ENCODE peak calls at places on chromosome 11, in nine cellular contexts. Q is left lung; L is CD8-positive, alpha-beta T cell; J is H9; C is neural crest cell; D is ovary; N is fibroblast of mammary gland; X is brain microvascular endothelial cell; T is B cell. S is an unnamed sample.

GRCh38 chr11:62602141-62603071 is 741 bp upstream of the MTA2 start:
- DNase-seq in Q (peak), L (no peak), J (peak), C (peak), D (peak), N (peak), X (no peak), T (peak), S (no peak)

GRCh38 chr11:67264886-67265632 is 1.2 kb upstream of the GRK2 start:
- DNase-seq in Q (peak), L (no peak), J (no peak), C (no peak), D (no peak), N (no peak), X (no peak), T (no peak), S (peak)

GRCh38 chr11:126833020-126833419 is 167.6 kb downstream of the KIRREL3 start:
- DNase-seq in Q (no peak), L (no peak), J (no peak), C (no peak), D (no peak), N (no peak), X (no peak), T (no peak), S (no peak)

GRCh38 chr11:38543311-38543710 is 1945.3 kb upstream of the RAG2 start:
- DNase-seq in Q (no peak), L (no peak), J (no peak), C (no peak), D (no peak), N (peak), X (peak), T (no peak), S (peak)

GRCh38 chr11:61547246-61547645 is 33.6 kb downstream of the SYT7 start:
- DNase-seq in Q (peak), L (no peak), J (no peak), C (no peak), D (no peak), N (no peak), X (no peak), T (no peak), S (no peak)

GRCh38 chr11:85889676-85890579 is 34.7 kb downstream of the CCDC83 start:
- DNase-seq in Q (no peak), L (no peak), J (no peak), C (no peak), D (no peak), N (peak), X (peak), T (no peak), S (peak)

GRCh38 chr11:16336721-16337120 is 19.6 kb downstream of the SOX6 start:
- DNase-seq in Q (no peak), L (no peak), J (no peak), C (no peak), D (no peak), N (no peak), X (no peak), T (no peak), S (no peak)

GRCh38 chr11:65427691-65428577 is 5.3 kb downstream of the NEAT1 start:
- DNase-seq in Q (no peak), L (no peak), J (peak), C (no peak), D (peak), N (peak), X (peak), T (no peak), S (peak)

GRCh38 chr11:45618897-45619296 is 46.5 kb downstream of the CHST1 start:
- DNase-seq in Q (no peak), L (no peak), J (no peak), C (no peak), D (no peak), N (no peak), X (no peak), T (no peak), S (no peak)

GRCh38 chr11:65454696-65455456 is 32.3 kb downstream of the NEAT1 start:
- DNase-seq in Q (peak), L (peak), J (peak), C (peak), D (peak), N (peak), X (peak), T (peak), S (peak)

GRCh38 chr11:88402784-88403183 is 65.2 kb upstream of the CTSC start:
- DNase-seq in Q (no peak), L (no peak), J (no peak), C (no peak), D (no peak), N (peak), X (peak), T (no peak), S (no peak)

GRCh38 chr11:115764172-115764571 is 260.0 kb upstream of the CADM1 start:
- DNase-seq in Q (no peak), L (no peak), J (no peak), C (no peak), D (no peak), N (no peak), X (no peak), T (no peak), S (no peak)

GRCh38 chr11:65560555-65561418 is 2.6 kb upstream of the LTBP3 start:
- DNase-seq in Q (no peak), L (no peak), J (peak), C (no peak), D (peak), N (peak), X (peak), T (no peak), S (peak)

GRCh38 chr11:70186936-70187335 is 16.2 kb upstream of the FADD start:
- DNase-seq in Q (peak), L (no peak), J (no peak), C (no peak), D (no peak), N (no peak), X (no peak), T (no peak), S (no peak)

GRCh38 chr11:34721646-34722045 is 100.8 kb downstream of the EHF start:
- DNase-seq in Q (no peak), L (no peak), J (no peak), C (no peak), D (no peak), N (peak), X (no peak), T (no peak), S (peak)

GRCh38 chr11:103537904-103538502 is 428.8 kb downstream of the DYNC2H1 start:
- DNase-seq in Q (no peak), L (no peak), J (no peak), C (no peak), D (no peak), N (peak), X (peak), T (no peak), S (peak)

GRCh38 chr11:855796-856195 is 13.1 kb downstream of the TSPAN4 start:
- DNase-seq in Q (no peak), L (no peak), J (no peak), C (no peak), D (no peak), N (no peak), X (no peak), T (no peak), S (no peak)

GRCh38 chr11:10605941-10606381 is 37.5 kb upstream of the LYVE1 start:
- DNase-seq in Q (peak), L (no peak), J (peak), C (peak), D (peak), N (peak), X (peak), T (no peak), S (no peak)

GRCh38 chr11:8685306-8685705 is 2.7 kb downstream of the RPL27A start:
- DNase-seq in Q (no peak), L (no peak), J (no peak), C (no peak), D (no peak), N (no peak), X (no peak), T (no peak), S (no peak)

GRCh38 chr11:128759168-128759567 is 65.3 kb downstream of the FLI1 start:
- DNase-seq in Q (no peak), L (no peak), J (no peak), C (no peak), D (no peak), N (no peak), X (no peak), T (no peak), S (no peak)

GRCh38 chr11:107860688-107861087 is 2.1 kb upstream of the SLC35F2 start:
- DNase-seq in Q (no peak), L (no peak), J (no peak), C (no peak), D (no peak), N (no peak), X (no peak), T (no peak), S (no peak)

GRCh38 chr11:65112551-65113360 is 1.1 kb downstream of the TM7SF2 start:
- DNase-seq in Q (peak), L (peak), J (peak), C (peak), D (peak), N (no peak), X (no peak), T (peak), S (no peak)

GRCh38 chr11:114822038-114822437 is 143.7 kb downstream of the NXPE2 start:
- DNase-seq in Q (no peak), L (no peak), J (no peak), C (no peak), D (no peak), N (no peak), X (no peak), T (no peak), S (no peak)

GRCh38 chr11:117618273-117618672 is 178.7 kb downstream of the DSCAML1 start:
- DNase-seq in Q (no peak), L (no peak), J (no peak), C (no peak), D (no peak), N (no peak), X (no peak), T (no peak), S (no peak)

GRCh38 chr11:117613521-117613920 is 183.5 kb downstream of the DSCAML1 start:
- DNase-seq in Q (no peak), L (no peak), J (peak), C (no peak), D (no peak), N (no peak), X (no peak), T (no peak), S (no peak)

GRCh38 chr11:117612111-117612510 is 184.9 kb downstream of the DSCAML1 start:
- DNase-seq in Q (no peak), L (no peak), J (no peak), C (no peak), D (no peak), N (no peak), X (no peak), T (no peak), S (no peak)

GRCh38 chr11:117616979-117617378 is 180.0 kb downstream of the DSCAML1 start:
- DNase-seq in Q (no peak), L (no peak), J (no peak), C (no peak), D (no peak), N (no peak), X (no peak), T (no peak), S (no peak)

DNA sequence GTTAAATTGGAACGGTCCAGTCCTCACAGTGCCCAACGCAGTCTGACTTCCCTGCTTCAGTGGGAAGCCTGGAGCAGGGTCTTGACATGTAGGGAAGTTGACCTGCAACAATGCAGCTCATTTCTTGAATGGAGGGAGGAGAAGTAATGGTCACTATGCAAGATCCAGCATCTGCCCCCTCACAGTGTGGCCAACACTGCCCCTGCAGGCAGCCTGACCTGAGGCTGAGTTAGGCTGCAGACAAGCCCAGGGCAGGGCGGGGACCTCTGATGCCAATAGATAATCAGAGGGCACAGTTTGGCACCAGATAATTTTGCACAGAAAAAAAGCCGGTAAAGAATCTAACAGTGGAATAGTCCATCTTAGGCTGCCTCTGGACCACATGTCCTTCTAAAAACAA is 182.3 kb downstream of the DSCAML1 start:
- DNase-seq in Q (no peak), L (no peak), J (peak), C (no peak), D (no peak), N (no peak), X (no peak), T (no peak), S (no peak)
- TF ChIP-seq CTCF in Q (no peak), L (no peak), J (peak), C (no peak), D (no peak), N (no peak), X (peak), T (no peak), S (no peak)

GRCh38 chr11:124482362-124483147 is 37.1 kb upstream of the OR8B8 start:
- DNase-seq in Q (no peak), L (no peak), J (no peak), C (no peak), D (no peak), N (peak), X (peak), T (no peak), S (no peak)
- TF ChIP-seq CTCF in Q (no peak), L (no peak), J (no peak), C (no peak), D (no peak), N (no peak), X (no peak), T (no peak), S (no peak)

GRCh38 chr11:102289510-102290078 is 27.7 kb upstream of the BIRC3 start:
- DNase-seq in Q (no peak), L (no peak), J (no peak), C (no peak), D (no peak), N (no peak), X (no peak), T (no peak), S (no peak)

GRCh38 chr11:102295045-102295444 is 22.2 kb upstream of the BIRC3 start:
- DNase-seq in Q (no peak), L (no peak), J (no peak), C (no peak), D (no peak), N (no peak), X (no peak), T (no peak), S (no peak)

GRCh38 chr11:102293873-102294601 is 23.2 kb upstream of the BIRC3 start:
- DNase-seq in Q (no peak), L (no peak), J (no peak), C (no peak), D (no peak), N (peak), X (peak), T (no peak), S (peak)

GRCh38 chr11:102291831-102292230 is 25.5 kb upstream of the BIRC3 start:
- DNase-seq in Q (no peak), L (no peak), J (no peak), C (no peak), D (no peak), N (no peak), X (no peak), T (no peak), S (no peak)

DNA sequence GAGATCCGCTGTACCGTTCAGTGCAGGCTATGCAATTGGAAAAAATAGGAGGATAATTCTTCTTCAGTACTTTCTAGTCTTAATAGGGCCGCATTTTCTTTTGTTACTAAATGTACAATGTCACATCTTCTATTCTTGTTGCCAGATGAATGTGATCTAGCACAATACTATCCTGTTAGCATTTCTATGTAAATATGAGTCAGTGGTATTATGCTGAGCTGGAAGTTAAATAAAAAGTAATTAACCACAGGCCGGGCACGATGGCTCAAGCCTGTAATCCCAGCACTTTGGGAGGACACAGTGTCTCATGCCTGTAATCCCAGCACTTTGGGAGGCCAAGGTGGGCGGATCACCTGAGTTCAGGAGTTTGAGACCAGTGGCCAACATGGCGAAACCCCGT is 24.3 kb upstream of the BIRC3 start:
- DNase-seq in Q (no peak), L (no peak), J (no peak), C (no peak), D (no peak), N (no peak), X (no peak), T (no peak), S (no peak)
- TF ChIP-seq CTCF in Q (no peak), L (no peak), J (no peak), C (no peak), D (no peak), N (no peak), X (no peak), T (no peak), S (no peak)

DNA sequence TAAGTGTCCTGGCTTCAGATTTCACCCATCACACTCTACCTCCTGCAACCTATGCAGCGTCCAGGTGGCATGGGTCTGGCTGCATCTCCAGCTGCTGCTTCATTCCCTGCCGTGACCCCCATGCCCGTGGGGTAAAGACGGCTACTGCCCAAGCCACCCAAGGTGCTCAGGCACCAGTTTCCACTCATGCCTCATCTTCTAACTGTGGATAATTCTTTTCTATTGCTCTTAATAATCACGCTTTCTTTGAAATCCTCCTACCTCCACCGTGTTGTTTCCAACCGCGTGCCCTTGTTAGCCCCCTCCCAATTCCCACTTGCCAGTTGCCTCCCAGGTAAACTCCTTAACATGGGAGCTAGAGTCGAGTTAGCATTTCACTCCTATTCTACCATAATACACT is 738.5 kb downstream of the OPCML start:
- DNase-seq in Q (no peak), L (no peak), J (no peak), C (no peak), D (no peak), N (no peak), X (no peak), T (no peak), S (no peak)
- TF ChIP-seq CTCF in Q (no peak), L (no peak), J (no peak), C (no peak), D (no peak), N (no peak), X (no peak), T (no peak), S (no peak)

GRCh38 chr11:12865871-12866595 is 143.1 kb upstream of the RASSF10 start:
- DNase-seq in Q (no peak), L (no peak), J (no peak), C (no peak), D (no peak), N (no peak), X (no peak), T (no peak), S (no peak)

GRCh38 chr11:12871251-12871650 is 137.9 kb upstream of the RASSF10 start:
- DNase-seq in Q (no peak), L (no peak), J (no peak), C (no peak), D (no peak), N (no peak), X (no peak), T (no peak), S (no peak)

GRCh38 chr11:12871788-12872321 is 137.3 kb upstream of the RASSF10 start:
- DNase-seq in Q (no peak), L (no peak), J (no peak), C (no peak), D (no peak), N (peak), X (no peak), T (no peak), S (peak)

GRCh38 chr11:12867531-12867930 is 141.6 kb upstream of the RASSF10 start:
- DNase-seq in Q (no peak), L (no peak), J (no peak), C (no peak), D (no peak), N (no peak), X (no peak), T (no peak), S (no peak)

DNA sequence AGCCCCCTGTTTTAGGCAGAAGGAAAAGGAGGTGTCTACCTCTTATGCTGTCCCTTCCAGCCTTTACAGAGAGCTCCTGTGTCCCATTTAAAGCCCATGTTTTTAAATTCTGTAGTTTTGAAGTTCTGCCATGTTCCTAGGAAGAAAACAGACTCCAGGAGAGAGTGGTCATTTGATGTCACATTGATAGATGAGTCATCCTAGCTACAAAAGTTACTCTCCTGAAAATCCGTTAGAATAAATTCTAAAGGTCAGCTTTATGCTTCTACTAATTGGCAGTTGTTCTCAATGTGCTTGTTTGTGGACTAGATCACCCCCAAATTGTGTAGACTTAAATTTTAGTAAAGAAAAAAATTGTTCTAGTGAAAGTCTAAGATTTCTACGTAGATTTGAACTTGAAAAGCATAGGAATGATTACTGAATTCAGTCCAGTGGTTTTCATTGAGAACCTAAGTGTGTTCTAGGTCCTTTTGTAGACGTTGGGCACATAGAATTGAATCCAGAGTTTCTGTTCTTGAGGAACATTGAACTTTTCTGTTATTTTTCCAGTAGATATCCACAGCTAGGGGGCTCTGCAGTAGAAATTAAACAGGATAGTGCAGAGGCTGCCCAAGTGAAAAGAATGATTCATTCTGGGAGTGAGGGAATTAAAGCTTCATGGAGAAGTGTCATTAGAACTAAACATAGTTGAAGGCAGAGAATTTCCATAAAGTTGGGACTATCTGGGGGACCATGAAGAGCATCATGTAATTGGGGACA is 140.6 kb upstream of the RASSF10 start:
- DNase-seq in Q (no peak), L (no peak), J (no peak), C (no peak), D (no peak), N (peak), X (no peak), T (no peak), S (no peak)
- TF ChIP-seq CTCF in Q (no peak), L (no peak), J (peak), C (no peak), D (no peak), N (peak), X (peak), T (no peak), S (peak)

GRCh38 chr11:43944761-43945311 is 2.4 kb downstream of the C11orf96 start:
- DNase-seq in Q (peak), L (peak), J (peak), C (no peak), D (peak), N (no peak), X (peak), T (no peak), S (peak)
- TF ChIP-seq CTCF in Q (peak), L (peak), J (peak), C (peak), D (peak), N (peak), X (peak), T (peak), S (peak)

DNA sequence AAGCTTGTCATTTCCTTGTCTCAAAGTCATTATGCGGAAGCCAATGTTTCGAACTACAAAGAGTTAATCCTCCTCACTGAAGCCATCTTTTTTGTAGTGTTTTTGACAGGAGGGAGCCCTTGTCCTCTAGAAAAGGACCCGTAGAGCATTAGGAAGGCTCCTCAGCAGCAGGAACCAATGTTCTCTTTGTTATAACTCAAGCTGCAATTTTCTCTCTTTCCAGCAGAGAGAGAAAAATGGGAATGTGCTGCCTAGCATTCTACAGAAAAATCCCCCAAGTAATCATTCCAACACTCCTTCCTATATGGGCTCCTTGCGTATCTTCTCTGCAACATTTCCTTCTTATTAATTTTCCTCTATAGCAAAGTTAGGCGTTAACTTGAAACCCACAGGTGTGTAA is 30.6 kb downstream of the SC5D start:
- DNase-seq in Q (no peak), L (no peak), J (no peak), C (no peak), D (no peak), N (no peak), X (no peak), T (no peak), S (no peak)
- TF ChIP-seq CTCF in Q (no peak), L (no peak), J (peak), C (no peak), D (no peak), N (no peak), X (peak), T (no peak), S (peak)

S was measured in mammary epithelial cell.